ENCODE peak calls at places on chromosomes 16 and 17, in eight cellular contexts. Q, J, N, X, P, E, B and L are unnamed samples.

GRCh38 chr17:17750881-17751280 is 69.6 kb downstream of the RAI1 start:
- DNase-seq in Q (peak; percentile 29), J (no peak), N (peak; percentile 36), X (no peak), P (no peak), E (peak; percentile 87), B (no peak), L (no peak)

GRCh38 chr16:87853411-87854052 is 15.8 kb downstream of the SLC7A5 start:
- DNase-seq in Q (peak; percentile 95), J (peak; percentile 92), N (peak; percentile 95), X (peak; percentile 90), P (peak; percentile 87), E (peak; percentile 95), B (peak; percentile 94), L (peak; percentile 98)

GRCh38 chr17:3944485-3945388 is 19.5 kb downstream of the ATP2A3 start:
- DNase-seq in Q (peak; percentile 37), J (peak; percentile 81), N (peak; percentile 37), X (peak; percentile 26), P (no peak), E (peak; percentile 74), B (no peak), L (no peak)

GRCh38 chr17:42016411-42016831 is 818 bp downstream of the DNAJC7 start:
- DNase-seq in Q (no peak), J (no peak), N (no peak), X (peak; percentile 16), P (no peak), E (peak; percentile 16), B (no peak), L (no peak)

GRCh38 chr16:30521873-30522641 is 4.3 kb downstream of the ZNF768 start:
- DNase-seq in Q (peak; percentile 40), J (no peak), N (peak; percentile 43), X (no peak), P (no peak), E (no peak), B (no peak), L (no peak)

GRCh38 chr16:50025544-50025931 is 513 bp downstream of the CNEP1R1 start:
- DNase-seq in Q (peak; percentile 20), J (no peak), N (peak; percentile 36), X (no peak), P (no peak), E (peak; percentile 36), B (no peak), L (no peak)

GRCh38 chr17:49975531-49975930 is 6.5 kb downstream of the DLX4 start:
- DNase-seq in Q (no peak), J (no peak), N (no peak), X (no peak), P (no peak), E (no peak), B (no peak), L (no peak)

GRCh38 chr17:7132511-7133094 is 18.0 kb upstream of the ASGR2 start:
- DNase-seq in Q (peak; percentile 27), J (no peak), N (no peak), X (no peak), P (peak; percentile 36), E (peak; percentile 69), B (no peak), L (peak; percentile 17)

GRCh38 chr17:27494192-27495091 is 38.2 kb downstream of the KSR1 start:
- DNase-seq in Q (peak; percentile 92), J (peak; percentile 63), N (peak; percentile 93), X (peak; percentile 42), P (no peak), E (no peak), B (peak; percentile 58), L (peak; percentile 34)

GRCh38 chr16:78762222-78762621 is 662.8 kb downstream of the WWOX start:
- DNase-seq in Q (no peak), J (no peak), N (no peak), X (no peak), P (no peak), E (no peak), B (no peak), L (no peak)

GRCh38 chr17:72266099-72266852 is 145.5 kb downstream of the SOX9 start:
- DNase-seq in Q (no peak), J (no peak), N (no peak), X (no peak), P (no peak), E (no peak), B (no peak), L (no peak)

GRCh38 chr16:64657316-64658011 is 464.4 kb downstream of the CDH11 start:
- DNase-seq in Q (no peak), J (no peak), N (no peak), X (peak; percentile 37), P (no peak), E (no peak), B (no peak), L (no peak)

DNA sequence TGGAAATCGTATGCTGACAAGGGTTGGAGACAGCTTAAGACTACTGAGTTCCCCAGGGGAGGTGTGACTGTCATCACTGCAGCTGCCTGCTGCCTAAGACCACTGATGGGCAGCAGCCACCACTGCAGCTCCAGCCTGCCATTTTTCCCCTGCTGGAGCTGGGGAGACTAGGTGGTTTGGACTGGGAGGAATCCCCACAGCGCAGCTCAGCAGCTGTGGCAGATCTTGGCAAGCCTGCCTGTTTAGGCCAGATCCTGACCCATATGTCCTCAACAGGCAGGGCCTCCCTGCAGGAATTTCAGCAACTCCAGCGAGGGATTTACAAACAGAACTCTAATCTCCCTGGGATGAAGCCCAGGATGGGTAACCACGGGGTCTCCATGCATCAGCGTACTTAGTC is 356.4 kb upstream of the TOM1L1 start:
- DNase-seq in Q (no peak), J (peak; percentile 8), N (no peak), X (no peak), P (no peak), E (no peak), B (no peak), L (no peak)
- TF ChIP-seq CTCF in Q (no peak), J (no peak), N (no peak), X (no peak), P (no peak), E (no peak), B (no peak), L (no peak)

GRCh38 chr16:57266531-57267268 is 17.8 kb downstream of the PLLP start:
- DNase-seq in Q (no peak), J (no peak), N (peak; percentile 29), X (no peak), P (peak; percentile 35), E (no peak), B (no peak), L (no peak)
- H3K27ac ChIP-seq in Q (peak overlapping the region; percentile 71), J (peak overlapping the region; percentile 31), N (peak overlapping the region; percentile 82), X (no peak overlapping the region), P (peak overlapping the region; percentile 99), E (no peak overlapping the region), B (no peak overlapping the region), L (no peak overlapping the region)

GRCh38 chr17:57286372-57287105 is 30.2 kb downstream of the MSI2 start:
- DNase-seq in Q (no peak), J (no peak), N (no peak), X (no peak), P (no peak), E (no peak), B (no peak), L (no peak)

GRCh38 chr17:57289130-57289529 is 32.8 kb downstream of the MSI2 start:
- DNase-seq in Q (no peak), J (no peak), N (no peak), X (no peak), P (no peak), E (no peak), B (no peak), L (peak; percentile 48)

GRCh38 chr17:57289613-57290012 is 33.3 kb downstream of the MSI2 start:
- DNase-seq in Q (no peak), J (no peak), N (no peak), X (no peak), P (no peak), E (no peak), B (no peak), L (no peak)

GRCh38 chr17:57288753-57289121 is 32.4 kb downstream of the MSI2 start:
- DNase-seq in Q (no peak), J (no peak), N (no peak), X (no peak), P (no peak), E (no peak), B (no peak), L (peak; percentile 65)

DNA sequence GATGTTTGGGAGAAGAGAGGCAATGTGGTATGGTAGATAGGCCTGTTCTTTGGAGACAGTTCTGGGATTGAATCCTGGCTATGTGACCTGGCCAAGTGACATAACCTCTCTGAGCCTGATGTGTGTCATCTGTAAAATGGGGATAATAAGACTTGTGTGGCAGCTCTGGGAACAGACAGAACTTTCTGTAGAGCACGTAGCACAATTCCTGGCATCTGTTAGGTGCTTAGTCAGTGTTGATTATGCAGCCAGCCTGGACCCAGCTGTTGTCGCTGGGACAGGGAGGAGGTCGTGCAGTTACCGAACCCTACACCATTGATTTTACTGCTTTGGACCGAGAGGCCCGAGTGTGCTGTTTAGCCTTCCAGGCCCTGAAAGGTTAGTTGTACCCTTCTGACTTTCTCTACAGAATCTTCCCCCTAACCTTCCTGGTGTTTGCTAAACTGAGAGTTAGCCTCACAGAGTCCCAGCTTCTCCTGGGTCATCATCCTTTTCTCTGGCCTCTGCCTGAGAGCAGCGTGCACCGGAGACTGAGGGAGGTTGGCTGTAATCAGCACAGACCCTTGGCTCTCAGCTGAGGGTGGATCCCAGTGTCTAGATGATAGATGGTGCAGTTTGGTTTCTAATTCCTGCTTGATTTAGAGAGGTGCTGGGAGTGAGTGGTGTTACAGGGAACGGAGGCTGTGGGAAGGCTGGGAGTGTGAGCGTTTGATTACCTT is 31.9 kb downstream of the MSI2 start:
- DNase-seq in Q (no peak), J (no peak), N (no peak), X (peak; percentile 33), P (no peak), E (no peak), B (no peak), L (peak; percentile 72)
- TF ChIP-seq CTCF in Q (no peak), J (no peak), N (no peak), X (no peak), P (no peak), E (no peak), B (no peak), L (no peak)

GRCh38 chr17:354651-355556 is 2.3 kb upstream of the RPH3AL start:
- DNase-seq in Q (no peak), J (no peak), N (no peak), X (no peak), P (no peak), E (no peak), B (no peak), L (no peak)

GRCh38 chr17:353213-353837 is 718 bp upstream of the RPH3AL start:
- DNase-seq in Q (no peak), J (no peak), N (no peak), X (no peak), P (no peak), E (no peak), B (no peak), L (no peak)

GRCh38 chr17:352421-353212 is at the start of gene RPH3AL:
- DNase-seq in Q (peak; percentile 80), J (peak; percentile 55), N (peak; percentile 86), X (no peak), P (no peak), E (no peak), B (no peak), L (peak; percentile 53)

GRCh38 chr17:351875-352420 is 659 bp downstream of the RPH3AL start:
- DNase-seq in Q (no peak), J (no peak), N (no peak), X (no peak), P (no peak), E (no peak), B (no peak), L (no peak)

DNA sequence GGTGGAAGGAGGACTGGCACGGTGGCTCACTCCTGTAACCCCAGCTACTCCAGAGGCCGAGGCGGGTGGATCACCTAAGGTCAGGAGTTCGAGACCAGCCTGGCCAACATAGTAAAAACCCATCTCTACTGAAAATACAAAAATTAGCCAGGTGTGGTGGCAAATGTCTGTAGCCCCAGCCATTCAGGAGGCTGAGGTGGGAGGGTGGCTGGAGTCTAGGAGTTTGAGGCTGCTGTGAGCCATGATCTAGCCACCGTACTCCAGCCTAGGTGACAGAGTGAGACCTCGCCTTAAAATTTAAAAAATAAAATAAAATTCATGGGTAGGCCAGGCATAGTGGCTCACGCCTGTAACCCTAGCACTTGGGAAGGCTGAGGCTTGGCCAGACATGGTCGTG is 1.2 kb upstream of the RPH3AL start:
- DNase-seq in Q (no peak), J (no peak), N (no peak), X (no peak), P (no peak), E (no peak), B (no peak), L (no peak)
- H3K27ac ChIP-seq in Q (peak overlapping the region; percentile 94), J (peak overlapping the region; percentile 87), N (peak overlapping the region; percentile 85), X (no peak overlapping the region), P (no peak overlapping the region), E (no peak overlapping the region), B (no peak overlapping the region), L (peak overlapping the region; percentile 83)